ENCODE peak calls at places on chromosomes 5 and 9, in five cellular contexts. One of them, this sample, is unnamed.

GRCh38 chr5:29811914-29812679 is 1381.4 kb upstream of the CDH6 start:
- DNase-seq in GM03348: no peak
- DNase-seq in MCF 10A: peak
- DNase-seq in GM12892: no peak
- DNase-seq in erythroblast: peak
- DNase-seq in this sample: no peak

GRCh38 chr5:159091596-159091995 is 8.1 kb downstream of the EBF1 start:
- DNase-seq in GM03348: no peak
- DNase-seq in MCF 10A: no peak
- DNase-seq in GM12892: no peak
- DNase-seq in erythroblast: no peak
- DNase-seq in this sample: no peak

GRCh38 chr5:115179959-115180709 is 10.4 kb upstream of the TRIM36 start:
- DNase-seq in GM03348: peak
- DNase-seq in MCF 10A: no peak
- DNase-seq in GM12892: no peak
- DNase-seq in erythroblast: peak
- DNase-seq in this sample: peak

GRCh38 chr5:122126177-122126701 is 3.1 kb upstream of the ZNF474 start:
- DNase-seq in GM03348: peak
- DNase-seq in MCF 10A: no peak
- DNase-seq in GM12892: no peak
- DNase-seq in erythroblast: peak
- DNase-seq in this sample: peak

GRCh38 chr5:94893404-94894145 is 275.1 kb downstream of the SLF1 start:
- DNase-seq in GM03348: peak
- DNase-seq in MCF 10A: peak
- DNase-seq in GM12892: no peak
- DNase-seq in erythroblast: peak
- DNase-seq in this sample: no peak

GRCh38 chr5:68195137-68195536 is 20.4 kb upstream of the PIK3R1 start:
- DNase-seq in GM03348: no peak
- DNase-seq in MCF 10A: no peak
- DNase-seq in GM12892: no peak
- DNase-seq in erythroblast: no peak
- DNase-seq in this sample: no peak

GRCh38 chr9:117412841-117413240 is 2.0 kb downstream of the ASTN2 start:
- DNase-seq in GM03348: peak
- DNase-seq in MCF 10A: no peak
- DNase-seq in GM12892: peak
- DNase-seq in erythroblast: no peak
- DNase-seq in this sample: no peak

GRCh38 chr9:126947529-126947928 is 32.9 kb downstream of the RALGPS1 start:
- DNase-seq in GM03348: no peak
- DNase-seq in MCF 10A: peak
- DNase-seq in GM12892: no peak
- DNase-seq in erythroblast: no peak
- DNase-seq in this sample: no peak